ENCODE peak calls at places on chromosomes 16 and 17, in nine cellular contexts. One of them, this sample, is unnamed.

GRCh38 chr17:30219315-30219714 is 16.2 kb downstream of the SLC6A4 start:
- DNase-seq in K562: no peak
- DNase-seq in lung: no peak
- DNase-seq in AG09309: no peak
- DNase-seq in AG04450: no peak
- DNase-seq in cardiac fibroblast: no peak
- DNase-seq in pancreas: no peak
- DNase-seq in dorsolateral prefrontal cortex: no peak
- DNase-seq in right atrium auricular region: no peak
- DNase-seq in this sample: no peak

GRCh38 chr17:16589097-16589969 is 20.3 kb upstream of the ZNF287 start:
- DNase-seq in K562: peak; percentile 87
- DNase-seq in lung: peak; percentile 91
- DNase-seq in AG09309: peak; percentile 27
- DNase-seq in AG04450: peak; percentile 67
- DNase-seq in cardiac fibroblast: peak; percentile 87
- DNase-seq in pancreas: peak; percentile 92
- DNase-seq in dorsolateral prefrontal cortex: peak; percentile 90
- DNase-seq in right atrium auricular region: peak; percentile 93
- DNase-seq in this sample: peak; percentile 82

GRCh38 chr16:81681311-81681710 is 97.8 kb upstream of the PLCG2 start:
- DNase-seq in K562: no peak
- DNase-seq in lung: no peak
- DNase-seq in AG09309: no peak
- DNase-seq in AG04450: no peak
- DNase-seq in cardiac fibroblast: no peak
- DNase-seq in pancreas: no peak
- DNase-seq in dorsolateral prefrontal cortex: no peak
- DNase-seq in right atrium auricular region: no peak
- DNase-seq in this sample: no peak

GRCh38 chr17:66737524-66737923 is 97.4 kb upstream of the CACNG5 start:
- DNase-seq in K562: no peak
- DNase-seq in lung: no peak
- DNase-seq in AG09309: peak; percentile 47
- DNase-seq in AG04450: no peak
- DNase-seq in cardiac fibroblast: peak; percentile 21
- DNase-seq in pancreas: no peak
- DNase-seq in dorsolateral prefrontal cortex: peak; percentile 59
- DNase-seq in right atrium auricular region: peak; percentile 61
- DNase-seq in this sample: peak; percentile 66

GRCh38 chr17:56185905-56186783 is 32.9 kb downstream of the ANKFN1 start:
- DNase-seq in K562: no peak
- DNase-seq in lung: no peak
- DNase-seq in AG09309: peak; percentile 55
- DNase-seq in AG04450: peak; percentile 67
- DNase-seq in cardiac fibroblast: peak; percentile 77
- DNase-seq in pancreas: no peak
- DNase-seq in dorsolateral prefrontal cortex: no peak
- DNase-seq in right atrium auricular region: no peak
- DNase-seq in this sample: peak; percentile 74

GRCh38 chr17:68089881-68090280 is 54.3 kb downstream of the KPNA2 start:
- DNase-seq in K562: no peak
- DNase-seq in lung: peak; percentile 78
- DNase-seq in AG09309: no peak
- DNase-seq in AG04450: no peak
- DNase-seq in cardiac fibroblast: peak; percentile 56
- DNase-seq in pancreas: peak; percentile 60
- DNase-seq in dorsolateral prefrontal cortex: no peak
- DNase-seq in right atrium auricular region: peak; percentile 63
- DNase-seq in this sample: peak; percentile 58

GRCh38 chr17:40950176-40950575 is 12.7 kb upstream of the KRT23 start:
- DNase-seq in K562: no peak
- DNase-seq in lung: no peak
- DNase-seq in AG09309: no peak
- DNase-seq in AG04450: no peak
- DNase-seq in cardiac fibroblast: no peak
- DNase-seq in pancreas: no peak
- DNase-seq in dorsolateral prefrontal cortex: no peak
- DNase-seq in right atrium auricular region: no peak
- DNase-seq in this sample: no peak

GRCh38 chr17:67177732-67178131 is 67.3 kb downstream of the HELZ start:
- DNase-seq in K562: no peak
- DNase-seq in lung: no peak
- DNase-seq in AG09309: no peak
- DNase-seq in AG04450: no peak
- DNase-seq in cardiac fibroblast: no peak
- DNase-seq in pancreas: no peak
- DNase-seq in dorsolateral prefrontal cortex: no peak
- DNase-seq in right atrium auricular region: no peak
- DNase-seq in this sample: no peak

GRCh38 chr17:28466521-28467048 is 6.9 kb upstream of the SLC13A2 start:
- DNase-seq in K562: no peak
- DNase-seq in lung: no peak
- DNase-seq in AG09309: no peak
- DNase-seq in AG04450: no peak
- DNase-seq in cardiac fibroblast: no peak
- DNase-seq in pancreas: no peak
- DNase-seq in dorsolateral prefrontal cortex: no peak
- DNase-seq in right atrium auricular region: no peak
- DNase-seq in this sample: peak; percentile 16

GRCh38 chr16:8763899-8764298 is 33.5 kb downstream of the TMEM186 start:
- DNase-seq in K562: no peak
- DNase-seq in lung: no peak
- DNase-seq in AG09309: no peak
- DNase-seq in AG04450: no peak
- DNase-seq in cardiac fibroblast: no peak
- DNase-seq in pancreas: no peak
- DNase-seq in dorsolateral prefrontal cortex: no peak
- DNase-seq in right atrium auricular region: no peak
- DNase-seq in this sample: no peak

GRCh38 chr16:57265850-57266530 is 18.5 kb downstream of the PLLP start:
- DNase-seq in K562: peak; percentile 87
- DNase-seq in lung: peak; percentile 84
- DNase-seq in AG09309: no peak
- DNase-seq in AG04450: no peak
- DNase-seq in cardiac fibroblast: peak; percentile 15
- DNase-seq in pancreas: peak; percentile 80
- DNase-seq in dorsolateral prefrontal cortex: peak; percentile 75
- DNase-seq in right atrium auricular region: peak; percentile 66
- DNase-seq in this sample: no peak

GRCh38 chr17:45958994-45959665 is 39.9 kb upstream of the STH start:
- DNase-seq in K562: no peak
- DNase-seq in lung: no peak
- DNase-seq in AG09309: no peak
- DNase-seq in AG04450: no peak
- DNase-seq in cardiac fibroblast: no peak
- DNase-seq in pancreas: no peak
- DNase-seq in dorsolateral prefrontal cortex: no peak
- DNase-seq in right atrium auricular region: no peak
- DNase-seq in this sample: no peak

GRCh38 chr16:27048316-27048715 is 18.4 kb upstream of the C16orf82 start:
- DNase-seq in K562: no peak
- DNase-seq in lung: no peak
- DNase-seq in AG09309: no peak
- DNase-seq in AG04450: no peak
- DNase-seq in cardiac fibroblast: no peak
- DNase-seq in pancreas: no peak
- DNase-seq in dorsolateral prefrontal cortex: no peak
- DNase-seq in right atrium auricular region: no peak
- DNase-seq in this sample: no peak

GRCh38 chr17:4453821-4454591 is 20.3 kb downstream of the SPNS3 start:
- DNase-seq in K562: no peak
- DNase-seq in lung: no peak
- DNase-seq in AG09309: no peak
- DNase-seq in AG04450: no peak
- DNase-seq in cardiac fibroblast: no peak
- DNase-seq in pancreas: no peak
- DNase-seq in dorsolateral prefrontal cortex: no peak
- DNase-seq in right atrium auricular region: no peak
- DNase-seq in this sample: no peak

GRCh38 chr17:61537264-61537771 is 53.7 kb downstream of the NACA2 start:
- DNase-seq in K562: no peak
- DNase-seq in lung: no peak
- DNase-seq in AG09309: no peak
- DNase-seq in AG04450: no peak
- DNase-seq in cardiac fibroblast: no peak
- DNase-seq in pancreas: no peak
- DNase-seq in dorsolateral prefrontal cortex: no peak
- DNase-seq in right atrium auricular region: no peak
- DNase-seq in this sample: no peak

GRCh38 chr17:61533797-61534196 is 57.2 kb downstream of the NACA2 start:
- DNase-seq in K562: no peak
- DNase-seq in lung: no peak
- DNase-seq in AG09309: no peak
- DNase-seq in AG04450: no peak
- DNase-seq in cardiac fibroblast: no peak
- DNase-seq in pancreas: no peak
- DNase-seq in dorsolateral prefrontal cortex: no peak
- DNase-seq in right atrium auricular region: no peak
- DNase-seq in this sample: no peak

GRCh38 chr17:61538480-61538879 is 52.5 kb downstream of the NACA2 start:
- DNase-seq in K562: no peak
- DNase-seq in lung: no peak
- DNase-seq in AG09309: no peak
- DNase-seq in AG04450: no peak
- DNase-seq in cardiac fibroblast: no peak
- DNase-seq in pancreas: no peak
- DNase-seq in dorsolateral prefrontal cortex: no peak
- DNase-seq in right atrium auricular region: no peak
- DNase-seq in this sample: no peak

GRCh38 chr17:61534414-61534813 is 56.6 kb downstream of the NACA2 start:
- DNase-seq in K562: no peak
- DNase-seq in lung: no peak
- DNase-seq in AG09309: no peak
- DNase-seq in AG04450: no peak
- DNase-seq in cardiac fibroblast: no peak
- DNase-seq in pancreas: no peak
- DNase-seq in dorsolateral prefrontal cortex: no peak
- DNase-seq in right atrium auricular region: no peak
- DNase-seq in this sample: no peak

GRCh38 chr17:61536417-61536955 is 54.5 kb downstream of the NACA2 start:
- DNase-seq in K562: no peak
- DNase-seq in lung: no peak
- DNase-seq in AG09309: no peak
- DNase-seq in AG04450: no peak
- DNase-seq in cardiac fibroblast: no peak
- DNase-seq in pancreas: no peak
- DNase-seq in dorsolateral prefrontal cortex: no peak
- DNase-seq in right atrium auricular region: no peak
- DNase-seq in this sample: no peak
- H3K4me3 ChIP-seq in K562: no peak overlapping the region
- H3K4me3 ChIP-seq in lung: no peak overlapping the region
- H3K4me3 ChIP-seq in AG09309: no peak overlapping the region
- H3K4me3 ChIP-seq in AG04450: no peak overlapping the region
- H3K4me3 ChIP-seq in cardiac fibroblast: no peak overlapping the region
- H3K4me3 ChIP-seq in pancreas: no peak overlapping the region
- H3K4me3 ChIP-seq in dorsolateral prefrontal cortex: no peak overlapping the region
- H3K4me3 ChIP-seq in right atrium auricular region: no peak overlapping the region
- H3K4me3 ChIP-seq in this sample: no peak overlapping the region

GRCh38 chr17:61803216-61803615 is 60.1 kb downstream of the BRIP1 start:
- DNase-seq in K562: no peak
- DNase-seq in lung: no peak
- DNase-seq in AG09309: no peak
- DNase-seq in AG04450: no peak
- DNase-seq in cardiac fibroblast: no peak
- DNase-seq in pancreas: no peak
- DNase-seq in dorsolateral prefrontal cortex: no peak
- DNase-seq in right atrium auricular region: no peak
- DNase-seq in this sample: no peak

GRCh38 chr17:61805399-61805798 is 57.9 kb downstream of the BRIP1 start:
- DNase-seq in K562: no peak
- DNase-seq in lung: no peak
- DNase-seq in AG09309: no peak
- DNase-seq in AG04450: peak; percentile 13
- DNase-seq in cardiac fibroblast: peak; percentile 82
- DNase-seq in pancreas: no peak
- DNase-seq in dorsolateral prefrontal cortex: no peak
- DNase-seq in right atrium auricular region: no peak
- DNase-seq in this sample: peak; percentile 27

GRCh38 chr17:61806941-61807340 is 56.4 kb downstream of the BRIP1 start:
- DNase-seq in K562: no peak
- DNase-seq in lung: no peak
- DNase-seq in AG09309: no peak
- DNase-seq in AG04450: no peak
- DNase-seq in cardiac fibroblast: peak; percentile 37
- DNase-seq in pancreas: no peak
- DNase-seq in dorsolateral prefrontal cortex: no peak
- DNase-seq in right atrium auricular region: no peak
- DNase-seq in this sample: no peak

GRCh38 chr17:61806081-61806828 is 57.1 kb downstream of the BRIP1 start:
- DNase-seq in K562: no peak
- DNase-seq in lung: no peak
- DNase-seq in AG09309: no peak
- DNase-seq in AG04450: no peak
- DNase-seq in cardiac fibroblast: no peak
- DNase-seq in pancreas: no peak
- DNase-seq in dorsolateral prefrontal cortex: no peak
- DNase-seq in right atrium auricular region: no peak
- DNase-seq in this sample: no peak

DNA sequence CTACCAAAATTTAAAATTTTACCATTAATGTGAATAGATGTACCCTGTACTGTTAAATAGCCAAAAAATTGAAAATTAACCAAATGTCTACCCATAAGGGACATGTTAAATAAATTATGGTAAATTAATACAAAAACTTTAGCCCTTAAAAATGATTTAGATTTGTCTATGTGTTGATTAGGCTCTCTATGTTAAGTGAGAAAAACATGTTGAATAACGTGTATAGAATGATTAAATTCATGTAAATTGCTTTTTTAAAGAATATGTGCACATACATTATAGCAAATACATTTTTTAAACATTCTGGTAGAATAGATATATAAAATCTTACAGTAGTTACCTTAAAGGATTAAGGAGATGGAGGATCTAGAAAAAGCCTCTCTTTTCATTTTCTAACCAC is 59.5 kb downstream of the BRIP1 start:
- DNase-seq in K562: no peak
- DNase-seq in lung: no peak
- DNase-seq in AG09309: no peak
- DNase-seq in AG04450: no peak
- DNase-seq in cardiac fibroblast: no peak
- DNase-seq in pancreas: no peak
- DNase-seq in dorsolateral prefrontal cortex: no peak
- DNase-seq in right atrium auricular region: no peak
- DNase-seq in this sample: no peak
- H3K4me3 ChIP-seq in K562: no peak overlapping the region
- H3K4me3 ChIP-seq in lung: no peak overlapping the region
- H3K4me3 ChIP-seq in AG09309: no peak overlapping the region
- H3K4me3 ChIP-seq in AG04450: no peak overlapping the region
- H3K4me3 ChIP-seq in cardiac fibroblast: no peak overlapping the region
- H3K4me3 ChIP-seq in pancreas: no peak overlapping the region
- H3K4me3 ChIP-seq in dorsolateral prefrontal cortex: no peak overlapping the region
- H3K4me3 ChIP-seq in right atrium auricular region: no peak overlapping the region
- H3K4me3 ChIP-seq in this sample: no peak overlapping the region

GRCh38 chr17:9959377-9959981 is 54.4 kb upstream of the RCVRN start:
- DNase-seq in K562: peak; percentile 41
- DNase-seq in lung: no peak
- DNase-seq in AG09309: no peak
- DNase-seq in AG04450: no peak
- DNase-seq in cardiac fibroblast: peak; percentile 20
- DNase-seq in pancreas: no peak
- DNase-seq in dorsolateral prefrontal cortex: peak; percentile 65
- DNase-seq in right atrium auricular region: no peak
- DNase-seq in this sample: peak; percentile 9
- H3K4me3 ChIP-seq in K562: no peak overlapping the region
- H3K4me3 ChIP-seq in lung: no peak overlapping the region
- H3K4me3 ChIP-seq in AG09309: no peak overlapping the region
- H3K4me3 ChIP-seq in AG04450: no peak overlapping the region
- H3K4me3 ChIP-seq in cardiac fibroblast: no peak overlapping the region
- H3K4me3 ChIP-seq in pancreas: no peak overlapping the region
- H3K4me3 ChIP-seq in dorsolateral prefrontal cortex: peak overlapping the region; percentile 58
- H3K4me3 ChIP-seq in right atrium auricular region: no peak overlapping the region
- H3K4me3 ChIP-seq in this sample: no peak overlapping the region

GRCh38 chr16:84618428-84619102 is 687 bp upstream of the COTL1 start:
- DNase-seq in K562: peak; percentile 74
- DNase-seq in lung: no peak
- DNase-seq in AG09309: peak; percentile 83
- DNase-seq in AG04450: peak; percentile 90
- DNase-seq in cardiac fibroblast: peak; percentile 96
- DNase-seq in pancreas: peak; percentile 32
- DNase-seq in dorsolateral prefrontal cortex: no peak
- DNase-seq in right atrium auricular region: peak; percentile 72
- DNase-seq in this sample: peak; percentile 94
- H3K4me3 ChIP-seq in K562: peak overlapping the region; percentile 57
- H3K4me3 ChIP-seq in lung: no peak overlapping the region
- H3K4me3 ChIP-seq in AG09309: peak overlapping the region; percentile 37
- H3K4me3 ChIP-seq in AG04450: peak overlapping the region; percentile 49
- H3K4me3 ChIP-seq in cardiac fibroblast: peak overlapping the region; percentile 68
- H3K4me3 ChIP-seq in pancreas: no peak overlapping the region
- H3K4me3 ChIP-seq in dorsolateral prefrontal cortex: peak overlapping the region; percentile 86
- H3K4me3 ChIP-seq in right atrium auricular region: no peak overlapping the region
- H3K4me3 ChIP-seq in this sample: peak overlapping the region; percentile 9